ENCODE peak calls at places on chromosomes 16 and 17, in eight cellular contexts. V, L, W, K, A, M, J and G are unnamed samples.
A peak's percentile ranks its signal among the peaks of the same experiment; 100 is the strongest.

GRCh38 chr17:10226930-10227695 is 28.7 kb upstream of the GAS7 start:
- DNase-seq in V (peak; percentile 58), L (no peak), W (no peak), K (peak; percentile 19), A (peak; percentile 57), M (peak; percentile 46), J (peak; percentile 55), G (peak; percentile 67)

GRCh38 chr16:56389554-56389953 is 35.8 kb downstream of the AMFR start:
- DNase-seq in V (no peak), L (no peak), W (no peak), K (no peak), A (no peak), M (peak; percentile 80), J (peak; percentile 74), G (peak; percentile 63)

GRCh38 chr17:72622661-72623433 is 469.6 kb downstream of the SLC39A11 start:
- DNase-seq in V (no peak), L (no peak), W (no peak), K (no peak), A (no peak), M (peak; percentile 51), J (no peak), G (no peak)

GRCh38 chr16:30664616-30665109 is 6.4 kb downstream of the FBRS start:
- DNase-seq in V (no peak), L (no peak), W (no peak), K (no peak), A (no peak), M (no peak), J (no peak), G (no peak)

GRCh38 chr16:20650400-20651159 is 46.9 kb downstream of the ACSM1 start:
- DNase-seq in V (no peak), L (no peak), W (no peak), K (no peak), A (no peak), M (no peak), J (no peak), G (no peak)

GRCh38 chr16:56193951-56194726 is 2.9 kb downstream of the GNAO1 start:
- DNase-seq in V (peak; percentile 87), L (no peak), W (peak; percentile 69), K (peak; percentile 39), A (peak; percentile 88), M (peak; percentile 66), J (peak; percentile 53), G (peak; percentile 90)

GRCh38 chr16:1026057-1026783 is 44.6 kb downstream of the SOX8 start:
- DNase-seq in V (no peak), L (no peak), W (no peak), K (no peak), A (no peak), M (no peak), J (no peak), G (no peak)

GRCh38 chr16:85995591-85996461 is 96.9 kb downstream of the IRF8 start:
- DNase-seq in V (no peak), L (no peak), W (no peak), K (no peak), A (no peak), M (no peak), J (no peak), G (peak; percentile 25)

GRCh38 chr17:77003699-77004098 is 135.5 kb downstream of the MGAT5B start:
- DNase-seq in V (no peak), L (no peak), W (no peak), K (no peak), A (no peak), M (no peak), J (no peak), G (peak; percentile 18)

GRCh38 chr17:79706931-79707382 is 23.8 kb upstream of the ENPP7 start:
- DNase-seq in V (no peak), L (no peak), W (no peak), K (no peak), A (no peak), M (no peak), J (peak; percentile 67), G (no peak)

GRCh38 chr17:29592850-29593545 is at the start of gene ANKRD13B:
- DNase-seq in V (peak; percentile 58), L (no peak), W (no peak), K (peak; percentile 52), A (peak; percentile 71), M (no peak), J (peak; percentile 66), G (peak; percentile 66)

GRCh38 chr17:62101090-62101489 is 36.0 kb upstream of the MED13 start:
- DNase-seq in V (no peak), L (no peak), W (no peak), K (no peak), A (no peak), M (no peak), J (no peak), G (no peak)

GRCh38 chr16:14527411-14528044 is 102.5 kb downstream of the PARN start:
- DNase-seq in V (no peak), L (no peak), W (no peak), K (no peak), A (no peak), M (peak; percentile 41), J (peak; percentile 39), G (peak; percentile 76)

GRCh38 chr16:24535827-24536226 is 3.5 kb upstream of the RBBP6 start:
- DNase-seq in V (no peak), L (no peak), W (no peak), K (no peak), A (no peak), M (no peak), J (no peak), G (no peak)

GRCh38 chr16:51355195-51355594 is 204.1 kb upstream of the SALL1 start:
- DNase-seq in V (no peak), L (no peak), W (no peak), K (no peak), A (no peak), M (no peak), J (no peak), G (no peak)

GRCh38 chr17:72811976-72812687 is 280.4 kb downstream of the SLC39A11 start:
- DNase-seq in V (no peak), L (no peak), W (no peak), K (no peak), A (no peak), M (no peak), J (no peak), G (no peak)

GRCh38 chr17:7355053-7355452 is at the start of gene TMEM95:
- DNase-seq in V (peak; percentile 53), L (no peak), W (no peak), K (no peak), A (no peak), M (no peak), J (no peak), G (peak; percentile 49)

GRCh38 chr17:77298811-77299210 is 158.0 kb downstream of the SEC14L1 start:
- DNase-seq in V (no peak), L (no peak), W (no peak), K (no peak), A (no peak), M (no peak), J (peak; percentile 11), G (no peak)

DNA sequence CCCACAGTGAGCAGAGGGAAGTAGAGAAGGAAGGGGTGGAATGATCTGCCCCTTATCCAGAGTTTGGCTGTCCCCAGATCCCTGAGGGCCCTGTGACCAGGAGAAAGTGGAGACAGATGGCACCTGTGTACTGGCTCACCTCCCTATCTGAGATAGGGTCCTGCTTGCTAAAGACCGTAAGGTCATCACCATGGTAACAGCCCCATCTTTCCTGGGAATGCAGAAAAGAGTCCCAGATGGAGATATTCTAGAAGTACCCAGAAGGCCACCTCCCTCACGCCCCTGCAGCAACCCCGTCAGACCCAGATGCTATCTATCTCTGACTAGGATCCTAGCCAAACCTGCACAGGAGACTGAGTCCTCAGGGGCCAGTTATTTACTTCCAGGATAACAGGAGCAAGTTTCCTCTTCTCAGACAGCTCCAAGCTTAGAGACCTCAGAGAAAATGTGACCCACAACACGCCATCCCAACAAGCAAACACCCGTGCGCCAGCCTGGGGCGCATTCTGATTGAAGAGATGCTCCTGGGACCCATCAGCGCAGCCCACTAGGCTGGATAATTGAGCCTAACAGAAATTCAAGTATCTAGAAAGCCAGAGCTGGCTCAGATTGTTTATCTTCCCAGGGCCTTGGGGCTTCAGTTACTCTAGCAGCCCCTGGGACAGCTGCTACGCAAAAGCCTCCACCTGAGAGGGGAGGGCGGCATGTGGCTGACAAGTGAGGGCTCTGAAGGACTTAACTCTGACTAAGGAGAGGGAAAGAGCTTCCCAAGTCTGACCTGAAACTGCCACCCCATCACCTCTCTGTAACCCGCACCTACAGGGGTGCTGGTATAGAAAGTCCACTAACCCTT is 1.9 kb downstream of the ORMDL3 start:
- DNase-seq in V (no peak), L (no peak), W (no peak), K (no peak), A (no peak), M (no peak), J (no peak), G (no peak)
- H3K4me3 ChIP-seq in V (peak overlapping the region; percentile 87), L (no peak overlapping the region), W (peak overlapping the region; percentile 90), K (peak overlapping the region; percentile 89), A (peak overlapping the region; percentile 86), M (no peak overlapping the region), J (no peak overlapping the region), G (peak overlapping the region; percentile 94)

DNA sequence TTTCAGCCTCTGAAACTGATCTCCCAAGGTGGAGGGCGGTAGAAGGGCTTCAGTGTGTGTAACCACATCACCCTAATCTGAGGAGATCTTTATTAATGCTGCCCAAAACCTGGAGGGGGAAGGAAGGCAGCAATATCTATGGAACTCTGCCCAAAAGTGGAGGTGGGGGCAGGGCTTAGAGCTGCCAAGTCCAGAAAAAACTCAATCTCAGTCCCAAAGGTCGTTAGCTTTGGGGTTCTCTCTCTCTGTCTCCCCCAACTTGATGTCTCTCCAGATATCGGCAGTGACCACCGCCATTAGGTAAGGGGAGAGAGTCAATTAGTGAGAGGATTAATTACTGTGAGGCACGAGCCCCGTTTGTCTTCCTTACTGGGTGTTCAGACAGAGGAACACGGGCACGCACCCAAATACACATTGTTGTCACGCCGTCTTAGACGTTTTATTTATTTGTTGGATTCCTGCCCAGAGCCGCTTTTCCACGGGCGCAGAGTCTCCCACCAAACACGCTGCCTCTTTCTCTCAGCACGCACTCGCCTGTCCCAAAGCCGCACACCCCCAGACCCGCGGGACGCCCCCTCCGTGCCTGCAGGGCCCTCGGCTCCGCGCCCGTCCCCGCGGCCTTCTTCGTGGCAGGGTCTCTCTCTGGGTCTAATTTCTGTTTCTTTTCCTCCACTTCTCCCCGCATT is 5.4 kb upstream of the LHX1 start:
- DNase-seq in V (no peak), L (no peak), W (peak; percentile 47), K (no peak), A (peak; percentile 60), M (no peak), J (no peak), G (peak; percentile 31)
- H3K4me3 ChIP-seq in V (peak overlapping the region; percentile 43), L (peak overlapping the region; percentile 69), W (peak overlapping the region; percentile 4), K (peak overlapping the region; percentile 44), A (peak overlapping the region; percentile 30), M (no peak overlapping the region), J (no peak overlapping the region), G (peak overlapping the region; percentile 61)

DNA sequence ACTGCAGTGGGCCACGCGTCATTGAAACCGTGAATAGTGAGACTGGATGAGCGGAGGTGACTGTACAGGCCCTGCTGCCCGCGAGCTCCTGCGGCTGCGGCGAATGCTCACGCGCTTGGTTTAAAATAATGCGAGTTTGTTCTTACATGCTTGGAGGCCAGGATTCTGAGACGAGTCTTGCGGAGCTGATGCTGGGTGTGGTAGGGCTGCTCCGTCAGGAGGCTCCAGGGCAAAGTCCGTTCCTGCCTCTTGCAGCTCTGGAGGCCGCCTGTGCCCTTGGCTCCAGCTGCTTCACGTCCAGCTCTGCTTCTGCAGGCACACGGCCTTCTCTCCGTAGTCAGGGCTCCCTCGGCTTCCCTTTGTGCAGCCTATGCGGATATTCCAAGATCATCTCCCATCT is 9.5 kb downstream of the ACSF3 start:
- DNase-seq in V (no peak), L (no peak), W (peak; percentile 88), K (no peak), A (no peak), M (no peak), J (no peak), G (no peak)
- H3K4me3 ChIP-seq in V (no peak overlapping the region), L (no peak overlapping the region), W (no peak overlapping the region), K (no peak overlapping the region), A (no peak overlapping the region), M (no peak overlapping the region), J (no peak overlapping the region), G (no peak overlapping the region)

GRCh38 chr16:53068423-53068833 is 13.6 kb downstream of the CHD9 start:
- DNase-seq in V (no peak), L (no peak), W (no peak), K (peak; percentile 38), A (no peak), M (no peak), J (no peak), G (no peak)
- H3K4me3 ChIP-seq in V (no peak overlapping the region), L (no peak overlapping the region), W (no peak overlapping the region), K (peak overlapping the region; percentile 48), A (no peak overlapping the region), M (no peak overlapping the region), J (no peak overlapping the region), G (no peak overlapping the region)